ENCODE peak calls at places on chromosomes 4 and X, in six cellular contexts. W is GM12864, C is cardiac fibroblast, V is A549, Y is bronchial epithelial cell, F is GM23338. T is an unnamed sample.

GRCh38 chrX:115388879-115389278 is 99.4 kb downstream of the LUZP4 start:
- DNase-seq in W (no peak), C (peak), V (no peak), Y (no peak), F (no peak), T (peak)

GRCh38 chr4:545612-546011 is 30.5 kb downstream of the TMEM271 start:
- DNase-seq in W (no peak), C (no peak), V (no peak), Y (no peak), F (no peak), T (no peak)

GRCh38 chr4:186192068-186192751 is 843 bp downstream of the CYP4V2 start:
- DNase-seq in W (no peak), C (peak), V (peak), Y (peak), F (peak), T (peak)

GRCh38 chr4:161554372-161554990 is 609.3 kb downstream of the FSTL5 start:
- DNase-seq in W (no peak), C (peak), V (no peak), Y (peak), F (no peak), T (peak)

GRCh38 chrX:6695717-6696116 is 160.8 kb upstream of the VCX3A start:
- DNase-seq in W (no peak), C (no peak), V (no peak), Y (no peak), F (peak), T (no peak)

GRCh38 chrX:53732797-53733196 is 46.3 kb upstream of the HUWE1 start:
- DNase-seq in W (no peak), C (peak), V (no peak), Y (no peak), F (no peak), T (no peak)

GRCh38 chrX:20487227-20487626 is 220.5 kb upstream of the RPS6KA3 start:
- DNase-seq in W (no peak), C (peak), V (no peak), Y (peak), F (no peak), T (peak)

GRCh38 chr4:143407475-143407874 is 70.8 kb downstream of the GAB1 start:
- DNase-seq in W (no peak), C (no peak), V (no peak), Y (no peak), F (no peak), T (no peak)

GRCh38 chr4:153451931-153452660 is 14.1 kb upstream of the TMEM131L start:
- DNase-seq in W (no peak), C (no peak), V (no peak), Y (no peak), F (peak), T (no peak)

GRCh38 chrX:70504772-70505450 is 60.3 kb downstream of the DLG3 start:
- DNase-seq in W (no peak), C (no peak), V (no peak), Y (peak), F (no peak), T (no peak)

GRCh38 chr4:174023641-174024040 is 259.8 kb downstream of the FBXO8 start:
- DNase-seq in W (no peak), C (peak), V (no peak), Y (peak), F (no peak), T (peak)

GRCh38 chr4:15232725-15233597 is 194.9 kb upstream of the C1QTNF7 start:
- DNase-seq in W (no peak), C (peak), V (no peak), Y (peak), F (no peak), T (peak)

GRCh38 chrX:40318796-40319195 is 221.0 kb upstream of the BCOR start:
- DNase-seq in W (no peak), C (no peak), V (no peak), Y (no peak), F (no peak), T (no peak)

GRCh38 chr4:5955856-5956255 is 62.4 kb downstream of the C4orf50 start:
- DNase-seq in W (peak), C (no peak), V (no peak), Y (no peak), F (no peak), T (no peak)

GRCh38 chr4:24778427-24779225 is 16.7 kb upstream of the SOD3 start:
- DNase-seq in W (no peak), C (peak), V (no peak), Y (peak), F (no peak), T (peak)

GRCh38 chr4:143302526-143302925 is 34.1 kb upstream of the GAB1 start:
- DNase-seq in W (no peak), C (peak), V (no peak), Y (no peak), F (peak), T (peak)

GRCh38 chr4:108060164-108060563 is 70.5 kb downstream of the HADH start:
- DNase-seq in W (no peak), C (peak), V (peak), Y (peak), F (peak), T (peak)

GRCh38 chr4:55754754-55755350 is 64.7 kb upstream of the EXOC1L start:
- DNase-seq in W (no peak), C (peak), V (no peak), Y (peak), F (no peak), T (peak)

GRCh38 chr4:56289934-56290333 is 97.4 kb downstream of the AASDH start:
- DNase-seq in W (no peak), C (no peak), V (no peak), Y (no peak), F (no peak), T (peak)

GRCh38 chr4:148539387-148539786 is 97.2 kb upstream of the NR3C2 start:
- DNase-seq in W (no peak), C (no peak), V (no peak), Y (no peak), F (peak), T (no peak)

GRCh38 chrX:67636532-67636931 is 92.7 kb downstream of the AR start:
- DNase-seq in W (no peak), C (peak), V (no peak), Y (no peak), F (peak), T (peak)

GRCh38 chr4:66640216-66640615 is 905.1 kb downstream of the CENPC start:
- DNase-seq in W (no peak), C (no peak), V (no peak), Y (no peak), F (peak), T (no peak)

GRCh38 chr4:7757501-7758443 is 181.9 kb downstream of the AFAP1 start:
- DNase-seq in W (no peak), C (no peak), V (no peak), Y (no peak), F (no peak), T (no peak)

GRCh38 chr4:165828928-165829327 is 44.1 kb upstream of the TLL1 start:
- DNase-seq in W (no peak), C (peak), V (no peak), Y (peak), F (no peak), T (peak)

GRCh38 chrX:132426695-132427281 is 62.0 kb downstream of the MBNL3 start:
- DNase-seq in W (no peak), C (peak), V (no peak), Y (peak), F (no peak), T (peak)

GRCh38 chrX:46165411-46165810 is 379.8 kb downstream of the ZNF674 start:
- DNase-seq in W (no peak), C (peak), V (no peak), Y (peak), F (no peak), T (peak)

GRCh38 chrX:123450217-123450616 is 266.1 kb downstream of the GRIA3 start:
- DNase-seq in W (no peak), C (peak), V (peak), Y (peak), F (peak), T (peak)

GRCh38 chr4:3497554-3498389 is 34.5 kb downstream of the LRPAP1 start:
- DNase-seq in W (no peak), C (no peak), V (no peak), Y (no peak), F (peak), T (no peak)

GRCh38 chrX:141176586-141177451 is at the start of gene LDOC1:
- DNase-seq in W (no peak), C (peak), V (peak), Y (peak), F (peak), T (peak)

GRCh38 chrX:50980251-50980650 is 69.7 kb downstream of the BMP15 start:
- DNase-seq in W (no peak), C (no peak), V (no peak), Y (no peak), F (no peak), T (no peak)

GRCh38 chrX:38189431-38190128 is 31.1 kb downstream of the SRPX start:
- DNase-seq in W (no peak), C (no peak), V (no peak), Y (no peak), F (no peak), T (no peak)

GRCh38 chr4:168549145-168549544 is 52.3 kb downstream of the PALLD start:
- DNase-seq in W (no peak), C (no peak), V (no peak), Y (no peak), F (no peak), T (no peak)

GRCh38 chr4:180134116-180134866 is 2108.9 kb upstream of the TENM3 start:
- DNase-seq in W (no peak), C (no peak), V (no peak), Y (peak), F (peak), T (no peak)
- H3K4me3 ChIP-seq in W (no peak), C (no peak), V (no peak), Y (peak), F (no peak), T (no peak)

GRCh38 chr4:183905081-183905592 is at the start of gene STOX2:
- DNase-seq in W (no peak), C (peak), V (peak), Y (peak), F (peak), T (peak)
- H3K4me3 ChIP-seq in W (no peak), C (peak), V (peak), Y (peak), F (peak), T (peak)

DNA sequence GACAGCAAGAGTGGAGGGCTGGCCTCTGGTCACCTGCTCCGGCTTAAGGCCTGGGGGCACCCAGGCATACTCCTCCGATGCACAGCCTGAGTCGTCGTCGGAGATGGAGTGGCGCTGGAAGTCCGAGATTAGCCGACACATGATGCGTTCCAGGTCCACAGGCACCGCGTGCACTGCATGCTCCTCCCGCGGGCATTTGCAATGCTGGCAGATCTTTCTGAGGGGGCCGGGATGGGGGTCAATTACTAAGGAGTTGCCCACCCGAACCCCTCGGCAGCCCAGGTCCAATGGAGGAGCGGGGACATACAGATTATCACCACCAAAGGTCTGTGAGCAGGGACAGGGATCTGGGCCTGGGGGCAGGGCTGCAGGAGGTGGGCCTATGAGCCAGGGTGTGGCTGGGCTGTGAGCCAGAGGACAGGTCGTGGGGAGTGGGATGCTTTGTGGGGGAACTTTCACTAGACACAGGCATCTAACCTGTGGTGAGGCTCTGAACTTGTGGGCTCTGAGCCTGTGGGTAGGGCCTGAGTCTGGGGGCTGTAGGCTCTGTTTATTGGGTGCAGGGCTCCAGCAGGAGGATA is 2.4 kb downstream of the PRICKLE3 start:
- DNase-seq in W (no peak), C (no peak), V (no peak), Y (no peak), F (no peak), T (no peak)
- H3K4me3 ChIP-seq in W (no peak), C (no peak), V (peak), Y (peak), F (no peak), T (peak)

GRCh38 chrX:318739-319578 is at the start of gene GTPBP6:
- DNase-seq in W (peak), C (peak), V (peak), Y (peak), F (peak), T (peak)

GRCh38 chrX:318068-318738 is 393 bp downstream of the GTPBP6 start:
- DNase-seq in W (peak), C (peak), V (peak), Y (peak), F (peak), T (peak)

GRCh38 chrX:314781-315595 is 3.6 kb downstream of the GTPBP6 start:
- DNase-seq in W (no peak), C (no peak), V (no peak), Y (no peak), F (no peak), T (peak)

GRCh38 chrX:317424-318067 is 1.1 kb downstream of the GTPBP6 start:
- DNase-seq in W (no peak), C (no peak), V (peak), Y (no peak), F (no peak), T (no peak)

DNA sequence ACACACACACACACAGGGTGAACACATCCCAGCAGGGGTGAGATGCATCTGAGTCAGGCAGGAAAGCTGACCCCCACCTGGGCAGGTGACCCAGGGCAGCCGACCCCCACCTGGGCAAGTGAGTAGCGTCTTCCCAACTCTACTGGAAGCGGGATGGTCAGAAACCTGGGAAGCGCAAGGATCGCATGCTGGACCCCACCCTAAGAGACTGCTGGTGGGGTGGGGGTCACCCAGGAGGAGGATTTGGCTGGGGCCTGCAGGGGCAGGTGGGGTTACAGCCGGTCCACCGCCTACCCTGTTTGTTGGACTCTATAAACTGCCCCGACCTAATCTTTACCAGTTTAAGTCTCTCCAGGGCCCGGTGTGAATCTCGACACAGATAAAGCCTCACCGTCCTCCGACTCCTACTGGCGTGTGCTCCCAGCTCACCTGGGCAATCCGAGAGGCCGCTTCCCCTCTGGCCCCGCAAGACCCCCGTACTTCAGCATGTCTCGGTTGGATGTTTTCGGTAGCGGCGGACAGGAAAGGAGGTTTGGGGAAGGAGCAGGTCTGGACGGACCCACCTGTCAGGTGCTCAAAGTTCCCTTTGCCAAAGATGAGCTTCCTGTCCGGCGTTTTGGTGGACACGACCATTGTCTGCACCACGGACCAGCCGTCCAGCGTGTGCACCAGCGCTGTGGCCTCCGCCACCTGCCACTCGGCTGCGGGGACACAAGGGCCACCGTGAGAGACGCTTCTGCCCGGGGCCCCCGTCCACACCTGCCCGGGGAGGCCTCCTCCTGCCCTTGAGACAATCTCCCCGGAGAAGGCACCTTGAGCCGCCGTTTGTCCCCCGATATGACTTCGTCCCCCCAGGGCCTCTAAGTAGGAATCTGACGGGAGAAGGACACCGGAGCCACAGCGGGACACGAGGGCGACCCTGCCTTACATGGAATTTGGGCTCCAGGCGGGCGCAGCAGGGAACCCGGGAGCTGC is 2.0 kb downstream of the GTPBP6 start:
- DNase-seq in W (no peak), C (no peak), V (no peak), Y (no peak), F (no peak), T (no peak)
- H3K4me3 ChIP-seq in W (no peak), C (no peak), V (peak), Y (no peak), F (peak), T (no peak)

DNA sequence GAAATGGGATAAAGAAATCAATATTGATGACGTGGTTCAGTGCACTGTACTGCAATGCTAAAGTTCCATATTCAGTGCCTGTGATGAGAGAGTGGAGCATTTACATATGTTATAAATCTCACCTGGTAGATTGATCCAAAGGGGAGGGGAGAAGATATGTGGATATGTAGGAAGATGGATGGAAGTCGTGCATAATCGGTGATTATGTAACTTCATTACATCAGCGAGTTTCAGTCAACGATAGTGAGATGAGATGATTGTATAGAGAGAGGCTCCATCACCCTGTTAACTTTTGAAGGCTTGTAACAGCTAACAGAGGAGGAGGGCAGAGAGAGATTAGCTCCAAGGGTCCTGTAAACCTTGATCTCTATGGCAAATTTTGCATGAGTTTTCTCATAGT is 1.8 kb downstream of the IL1RAPL1 start:
- DNase-seq in W (no peak), C (no peak), V (no peak), Y (no peak), F (no peak), T (no peak)
- H3K4me3 ChIP-seq in W (no peak), C (peak), V (no peak), Y (no peak), F (no peak), T (peak)

GRCh38 chrX:21639775-21640174 is 18.4 kb downstream of the KLHL34 start:
- DNase-seq in W (no peak), C (no peak), V (no peak), Y (no peak), F (peak), T (no peak)
- H3K4me3 ChIP-seq in W (no peak), C (no peak), V (no peak), Y (no peak), F (no peak), T (no peak)

DNA sequence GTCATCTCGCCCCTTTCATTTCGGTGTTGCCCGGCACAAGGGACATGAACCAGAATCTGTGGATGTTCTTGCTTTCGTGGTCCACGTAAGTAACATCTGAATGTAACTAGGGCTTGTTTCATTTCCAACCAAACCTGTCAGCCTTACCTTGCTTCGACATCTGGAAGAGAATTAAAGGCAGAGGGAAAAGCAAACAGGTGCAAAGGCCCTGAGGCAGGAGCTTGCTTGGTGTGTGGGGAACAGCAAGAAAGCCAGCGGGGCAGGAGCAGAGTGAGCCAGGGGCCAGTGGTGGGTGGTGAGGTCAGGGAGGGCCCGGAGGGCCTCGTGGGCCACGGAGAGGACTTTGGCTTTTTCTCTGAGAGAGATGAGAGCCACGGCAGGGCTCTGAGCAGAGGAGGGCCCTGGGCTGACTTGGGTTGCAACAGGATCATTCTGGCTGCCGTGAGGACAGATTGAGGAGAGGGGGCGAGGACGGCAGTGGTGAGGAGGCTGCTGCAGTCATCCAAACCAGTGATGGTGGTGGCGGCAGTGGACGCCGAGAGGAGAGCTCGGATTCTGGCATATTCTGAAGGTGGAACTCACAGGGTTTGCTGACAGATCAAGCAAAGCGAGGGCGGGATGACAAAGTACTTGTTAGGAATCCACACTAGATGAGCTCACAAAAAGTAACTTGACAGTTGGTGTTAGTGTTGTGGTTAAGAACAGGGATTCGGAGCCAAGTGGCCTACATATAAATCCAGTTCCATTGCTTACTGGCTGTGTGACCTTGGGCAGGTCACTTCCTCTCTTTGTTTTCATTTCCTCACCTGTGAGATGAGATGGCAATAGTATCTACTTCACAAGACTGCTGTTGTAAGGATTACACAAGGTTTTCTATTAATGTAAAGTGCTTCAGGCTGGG is 6.8 kb upstream of the WDR13 start:
- DNase-seq in W (no peak), C (peak), V (no peak), Y (no peak), F (no peak), T (peak)
- H3K4me3 ChIP-seq in W (no peak), C (no peak), V (no peak), Y (no peak), F (no peak), T (no peak)

GRCh38 chrX:23334871-23335599 is 386 bp downstream of the PTCHD1 start:
- DNase-seq in W (no peak), C (no peak), V (no peak), Y (no peak), F (peak), T (no peak)
- H3K4me3 ChIP-seq in W (no peak), C (no peak), V (no peak), Y (no peak), F (peak), T (no peak)